ENCODE peak calls at places on chromosomes 16 and 17, in six cellular contexts. D, Q, K, M, V and F are unnamed samples. For H3K36me3, the result is how much of the 10 kb centered on the place peaks cover.

GRCh38 chr17:82863941-82864720 is 24.3 kb upstream of the ZNF750 start:
- DNase-seq in Q (peak), D (peak), K (peak), V (peak), M (peak), F (peak)

GRCh38 chr16:68636064-68636551 is 9.0 kb upstream of the CDH3 start:
- DNase-seq in D (peak), Q (no peak), M (peak), V (peak), K (no peak), F (peak)

GRCh38 chr17:82930043-82930923 is 90.5 kb upstream of the ZNF750 start:
- DNase-seq in M (no peak), Q (no peak), D (no peak), V (no peak), K (no peak), F (no peak)

GRCh38 chr16:59259074-59259963 is 525.2 kb upstream of the GOT2 start:
- DNase-seq in V (no peak), D (no peak), K (no peak), M (no peak), Q (peak), F (peak)

GRCh38 chr17:49576906-49577650 is 1.4 kb downstream of the NXPH3 start:
- DNase-seq in D (no peak), Q (no peak), M (no peak), K (no peak), V (no peak), F (no peak)

GRCh38 chr16:49727611-49728010 is 128.3 kb downstream of the ZNF423 start:
- DNase-seq in M (no peak), K (no peak), Q (no peak), D (no peak), V (no peak), F (no peak)

GRCh38 chr17:62740066-62740465 is 68.0 kb downstream of the MARCHF10 start:
- DNase-seq in M (no peak), K (no peak), V (peak), D (no peak), Q (no peak), F (no peak)

GRCh38 chr16:914453-914852 is 56.3 kb downstream of the LMF1 start:
- DNase-seq in D (no peak), M (peak), Q (no peak), K (peak), V (peak), F (no peak)

GRCh38 chr17:81821603-81822311 is 11.3 kb downstream of the MCRIP1 start:
- DNase-seq in M (peak), Q (no peak), D (peak), K (peak), V (peak), F (peak)

GRCh38 chr16:58264961-58265479 is 29.8 kb downstream of the PRSS54 start:
- DNase-seq in Q (no peak), D (no peak), K (peak), M (peak), V (peak), F (peak)

GRCh38 chr17:68646626-68647526 is 45.7 kb upstream of the FAM20A start:
- DNase-seq in D (peak), K (no peak), Q (no peak), M (peak), V (no peak), F (no peak)

GRCh38 chr16:27314161-27314723 is 468 bp downstream of the IL4R start:
- DNase-seq in D (peak), K (peak), V (peak), M (peak), Q (peak), F (no peak)

GRCh38 chr17:56798916-56799315 is 34.8 kb downstream of the C17orf67 start:
- DNase-seq in K (peak), M (no peak), Q (no peak), V (peak), D (no peak), F (no peak)

GRCh38 chr17:59859444-59860025 is 33.2 kb downstream of the TUBD1 start:
- DNase-seq in V (no peak), D (no peak), Q (peak), K (peak), M (peak), F (peak)

GRCh38 chr16:67311607-67312449 is 14.7 kb downstream of the KCTD19 start:
- DNase-seq in V (no peak), Q (no peak), M (peak), D (no peak), K (peak), F (peak)

GRCh38 chr16:14634389-14634725 is 1.6 kb downstream of the BFAR start:
- DNase-seq in M (no peak), V (no peak), Q (no peak), K (no peak), D (no peak), F (no peak)

DNA sequence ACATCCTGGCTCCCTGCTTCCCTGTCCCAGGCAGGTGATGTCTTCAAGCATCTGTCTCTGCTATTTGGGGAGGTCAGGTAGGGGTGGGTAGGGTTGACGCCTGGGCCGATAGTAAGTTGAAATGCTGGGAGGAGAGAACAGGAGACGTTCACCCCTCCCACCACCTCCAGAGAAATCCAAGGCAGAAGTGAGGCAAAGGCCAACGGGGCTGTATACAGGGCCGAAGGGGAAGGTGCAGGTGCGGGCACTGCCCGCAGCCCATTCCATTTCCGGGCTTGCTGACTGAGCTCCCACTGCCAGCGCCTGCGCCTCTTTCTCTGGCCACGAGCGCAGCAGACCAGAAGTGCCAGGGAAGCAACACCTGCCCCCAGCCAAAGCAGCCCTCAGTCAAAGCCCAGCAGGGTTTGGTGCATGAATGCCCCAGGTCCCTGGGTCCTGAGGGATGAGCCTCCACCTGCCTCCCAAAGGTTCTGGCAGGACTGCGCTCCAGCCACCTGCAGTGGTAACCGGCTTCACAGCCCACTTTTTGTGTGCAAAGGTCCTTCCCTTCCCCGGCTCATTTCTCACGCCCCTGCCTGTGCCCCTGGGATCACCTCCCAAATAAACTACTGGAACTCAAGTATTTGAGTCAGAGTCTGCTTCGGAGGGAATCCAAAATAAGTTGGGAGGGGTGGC is 127.5 kb upstream of the TNRC6C start:
- DNase-seq in M (no peak), V (no peak), Q (no peak), D (no peak), K (no peak), F (no peak)
- H3K4me3 ChIP-seq in M (no peak), V (no peak), Q (no peak), D (no peak), K (no peak), F (no peak)

DNA sequence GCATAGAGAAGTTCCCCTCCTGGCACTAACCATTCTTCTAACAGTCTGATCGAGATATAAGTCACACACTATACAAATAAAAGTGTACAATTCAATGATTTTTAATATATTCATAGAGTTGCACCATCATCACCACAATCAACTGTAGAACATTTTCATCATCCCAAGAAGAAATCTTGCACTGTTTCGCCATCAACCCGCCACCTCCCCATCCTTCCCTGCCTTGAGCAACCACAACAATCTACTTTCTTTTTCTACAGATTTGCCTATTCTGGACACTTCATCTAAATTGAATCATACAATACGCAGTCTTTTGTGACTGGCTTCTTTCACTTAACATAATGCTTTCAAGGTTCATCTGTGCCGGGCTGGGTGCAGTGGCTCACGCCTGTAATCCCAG is 33.0 kb upstream of the GUCY2D start:
- DNase-seq in V (no peak), D (no peak), Q (no peak), M (no peak), K (no peak), F (no peak)
- H3K36me3 ChIP-seq in V (under half), D (under half), Q (under half), M (under half), K (under half), F (under half)

DNA sequence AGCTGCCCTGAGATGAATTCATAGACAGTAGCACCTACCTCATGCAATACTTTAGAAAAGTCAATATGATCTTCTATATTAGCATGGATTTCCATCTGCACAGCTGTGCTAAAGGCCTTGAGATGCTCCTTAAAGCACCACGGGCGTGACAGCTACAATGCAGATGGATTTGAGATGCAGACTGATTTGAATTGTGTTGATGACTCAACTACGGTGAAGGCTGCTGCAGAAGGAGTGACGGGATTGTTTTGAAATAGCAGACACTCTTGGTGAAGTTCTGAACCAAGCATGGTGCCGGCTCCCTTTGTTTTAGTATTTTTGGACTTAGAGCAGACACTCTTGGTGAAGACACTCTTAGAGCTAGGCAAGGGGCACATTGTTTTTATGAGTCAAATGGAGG is 88.2 kb downstream of the SPECC1 start:
- DNase-seq in V (no peak), K (no peak), D (no peak), M (no peak), Q (no peak), F (no peak)
- H3K27ac ChIP-seq in V (no peak), K (no peak), D (no peak), M (no peak), Q (no peak), F (no peak)

GRCh38 chr16:65648111-65648510 is 526.2 kb upstream of the CDH11 start:
- DNase-seq in K (no peak), V (no peak), D (no peak), M (no peak), Q (no peak), F (no peak)
- H3K4me3 ChIP-seq in K (no peak), V (no peak), D (no peak), M (no peak), Q (no peak), F (no peak)

GRCh38 chr17:28737316-28737715 is 6.5 kb upstream of the TRAF4 start:
- DNase-seq in D (no peak), M (no peak), Q (no peak), V (no peak), K (no peak), F (no peak)

GRCh38 chr17:28738680-28739384 is 5.0 kb upstream of the TRAF4 start:
- DNase-seq in D (no peak), K (no peak), V (no peak), M (no peak), Q (peak), F (no peak)

GRCh38 chr17:28735242-28735722 is 6.7 kb downstream of the NEK8 start:
- DNase-seq in K (no peak), Q (no peak), M (peak), V (peak), D (no peak), F (no peak)

GRCh38 chr17:28740406-28741357 is 3.1 kb upstream of the TRAF4 start:
- DNase-seq in M (no peak), V (no peak), D (no peak), Q (no peak), K (no peak), F (no peak)

DNA sequence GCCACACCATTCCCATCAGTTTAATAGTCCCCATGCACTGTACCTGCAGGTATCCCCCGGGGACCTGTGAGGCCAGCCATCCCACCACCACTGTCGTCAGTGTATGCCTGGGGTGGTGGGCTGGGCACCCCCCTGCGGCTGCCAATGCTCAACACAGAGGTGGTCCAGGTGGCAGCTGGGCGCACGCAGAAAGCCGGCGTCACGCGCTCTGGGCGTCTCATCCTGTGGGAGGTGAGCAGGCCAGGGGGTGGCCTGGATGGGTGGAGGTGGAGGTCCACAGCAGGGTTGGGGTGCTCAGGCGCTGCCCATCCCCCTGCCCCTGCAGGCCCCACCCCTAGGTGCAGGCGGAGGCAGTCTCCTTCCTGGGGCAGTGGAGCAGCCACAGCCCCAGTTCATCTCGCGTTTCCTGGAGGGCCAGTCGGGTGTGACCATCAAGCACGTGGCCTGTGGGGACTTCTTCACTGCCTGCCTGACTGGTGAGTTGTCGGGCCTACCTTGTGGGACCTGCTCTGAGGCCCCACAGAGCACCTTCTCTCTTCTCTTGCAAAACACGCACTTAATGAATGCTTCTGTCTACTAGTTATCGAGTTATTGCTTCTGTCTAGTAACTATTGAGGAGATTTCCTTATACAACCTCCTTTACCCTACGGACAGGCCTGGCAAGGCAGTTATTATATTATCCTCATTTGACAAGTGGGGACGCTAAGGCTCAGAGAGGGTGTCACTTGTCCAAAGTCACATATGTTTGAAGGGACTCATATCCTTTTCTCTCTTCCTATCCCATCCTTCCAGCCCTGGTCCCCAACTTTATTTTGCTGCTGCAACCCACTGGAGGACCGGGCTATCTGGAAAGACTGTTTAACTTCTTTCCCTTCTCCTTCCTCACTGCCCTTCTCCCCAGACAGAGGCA is 5.8 kb upstream of the TRAF4 start:
- DNase-seq in K (no peak), M (no peak), Q (no peak), V (no peak), D (no peak), F (no peak)
- H3K36me3 ChIP-seq in K (under half), M (under half), Q (under half), V (under half), D (under half), F (under half)

DNA sequence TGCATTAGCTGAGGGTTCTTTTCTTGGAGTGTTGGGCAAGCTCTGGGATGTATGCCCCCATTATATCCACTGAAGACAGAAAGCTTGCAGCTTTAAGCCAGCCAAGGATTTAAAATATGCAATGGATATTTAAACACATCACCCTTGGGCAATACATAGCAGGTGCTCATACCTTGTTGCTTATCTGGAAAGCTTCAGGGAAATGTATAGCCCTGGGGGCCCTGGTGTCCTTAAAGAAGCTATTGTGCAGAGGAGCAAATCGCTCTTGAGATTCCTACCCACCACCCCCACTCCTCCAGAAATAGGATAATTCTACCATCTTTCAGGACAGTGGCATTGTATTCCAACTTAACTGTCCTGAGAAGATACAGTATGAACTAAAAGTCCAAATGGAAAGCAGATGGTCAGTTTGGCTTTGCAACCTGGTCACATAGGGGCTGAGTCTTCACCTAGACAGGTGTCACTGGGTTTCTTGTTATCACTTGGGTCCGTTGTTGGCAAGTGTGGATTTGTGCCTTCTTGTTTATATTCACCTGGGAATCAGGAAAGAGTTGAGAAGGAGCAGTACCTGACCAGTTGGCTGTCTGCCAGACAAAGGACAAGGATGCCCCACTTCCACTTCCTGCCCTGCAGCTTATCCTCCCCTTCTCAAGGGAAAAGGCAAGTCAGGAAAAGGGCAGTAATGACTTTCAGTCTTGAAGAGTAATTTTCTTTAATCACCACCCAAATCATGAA is 3.4 kb downstream of the ANKRD40CL start:
- DNase-seq in D (no peak), K (peak), V (peak), Q (no peak), M (peak), F (no peak)
- H3K27ac ChIP-seq in D (peak), K (peak), V (no peak), Q (no peak), M (no peak), F (no peak)

GRCh38 chr17:78724999-78725398 is 57.1 kb downstream of the CYTH1 start:
- DNase-seq in D (no peak), K (no peak), V (no peak), Q (no peak), M (no peak), F (no peak)
- H3K4me3 ChIP-seq in D (no peak), K (no peak), V (no peak), Q (peak), M (no peak), F (no peak)

DNA sequence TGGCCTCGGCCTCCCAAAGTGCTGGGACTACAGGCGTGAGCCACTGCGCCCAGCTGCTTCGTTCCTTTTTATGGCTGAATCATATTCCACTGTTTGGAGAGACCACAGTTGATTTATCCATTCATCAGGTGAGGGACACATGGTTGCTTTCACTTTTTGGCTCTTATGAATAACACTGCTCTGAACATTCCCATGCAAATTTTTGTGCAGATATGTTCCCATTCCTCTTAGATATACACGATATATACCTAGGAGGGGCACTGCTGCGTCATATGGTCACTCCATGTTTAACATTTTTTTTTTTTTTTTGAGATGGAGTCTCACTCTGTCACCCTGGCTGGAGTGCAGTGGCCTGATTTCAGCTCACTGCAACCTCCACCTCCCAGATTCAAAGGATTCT is 13.9 kb upstream of the GLIS2 start:
- DNase-seq in K (no peak), V (no peak), Q (no peak), M (no peak), D (no peak), F (no peak)
- H3K36me3 ChIP-seq in K (under half), V (under half), Q (under half), M (under half), D (under half), F (under half)